ENCODE peak calls at places on chromosomes 6 and 20, in seven cellular contexts. One of them, this sample, is unnamed.

GRCh38 chr6:147106759-147107401 is 97.3 kb upstream of the STXBP5 start:
- DNase-seq in choroid plexus epithelial cell: peak
- DNase-seq in Peyer's patch: no peak
- DNase-seq in HFFc6: peak
- DNase-seq in HFF-Myc: no peak
- DNase-seq in cardiac muscle cell: no peak
- DNase-seq in lung: no peak
- DNase-seq in this sample: no peak

GRCh38 chr6:14235653-14236356 is 118.2 kb downstream of the CD83 start:
- DNase-seq in cardiac muscle cell: no peak
- DNase-seq in HFFc6: no peak
- DNase-seq in lung: no peak
- DNase-seq in choroid plexus epithelial cell: no peak
- DNase-seq in Peyer's patch: no peak
- DNase-seq in HFF-Myc: no peak
- DNase-seq in this sample: no peak

GRCh38 chr6:43442935-43443334 is 12.4 kb downstream of the DLK2 start:
- DNase-seq in lung: no peak
- DNase-seq in HFF-Myc: no peak
- DNase-seq in choroid plexus epithelial cell: no peak
- DNase-seq in HFFc6: no peak
- DNase-seq in Peyer's patch: no peak
- DNase-seq in cardiac muscle cell: no peak
- DNase-seq in this sample: no peak

GRCh38 chr6:150492941-150493340 is 106.7 kb upstream of the PLEKHG1 start:
- DNase-seq in lung: no peak
- DNase-seq in HFF-Myc: peak
- DNase-seq in Peyer's patch: no peak
- DNase-seq in choroid plexus epithelial cell: peak
- DNase-seq in cardiac muscle cell: no peak
- DNase-seq in HFFc6: no peak
- DNase-seq in this sample: no peak

GRCh38 chr6:683742-684440 is 9.0 kb downstream of the EXOC2 start:
- DNase-seq in choroid plexus epithelial cell: peak
- DNase-seq in HFF-Myc: peak
- DNase-seq in lung: no peak
- DNase-seq in Peyer's patch: no peak
- DNase-seq in cardiac muscle cell: peak
- DNase-seq in HFFc6: peak
- DNase-seq in this sample: peak

GRCh38 chr6:157911278-157911677 is 70.4 kb upstream of the SYNJ2 start:
- DNase-seq in HFF-Myc: no peak
- DNase-seq in lung: no peak
- DNase-seq in Peyer's patch: no peak
- DNase-seq in cardiac muscle cell: no peak
- DNase-seq in HFFc6: no peak
- DNase-seq in choroid plexus epithelial cell: no peak
- DNase-seq in this sample: no peak

GRCh38 chr6:131208787-131209186 is 73.5 kb downstream of the AKAP7 start:
- DNase-seq in Peyer's patch: no peak
- DNase-seq in cardiac muscle cell: no peak
- DNase-seq in lung: no peak
- DNase-seq in choroid plexus epithelial cell: no peak
- DNase-seq in HFF-Myc: no peak
- DNase-seq in HFFc6: no peak
- DNase-seq in this sample: no peak

GRCh38 chr6:85670573-85670972 is 27.9 kb upstream of the SYNCRIP start:
- DNase-seq in Peyer's patch: no peak
- DNase-seq in choroid plexus epithelial cell: peak
- DNase-seq in lung: no peak
- DNase-seq in HFF-Myc: no peak
- DNase-seq in cardiac muscle cell: no peak
- DNase-seq in HFFc6: peak
- DNase-seq in this sample: no peak

GRCh38 chr20:44183282-44183681 is 3.7 kb downstream of the JPH2 start:
- DNase-seq in lung: no peak
- DNase-seq in HFFc6: no peak
- DNase-seq in Peyer's patch: no peak
- DNase-seq in HFF-Myc: no peak
- DNase-seq in choroid plexus epithelial cell: no peak
- DNase-seq in cardiac muscle cell: peak
- DNase-seq in this sample: no peak

GRCh38 chr6:43088654-43089056 is 12.5 kb downstream of the PTK7 start:
- DNase-seq in Peyer's patch: no peak
- DNase-seq in HFFc6: no peak
- DNase-seq in cardiac muscle cell: no peak
- DNase-seq in choroid plexus epithelial cell: peak
- DNase-seq in lung: no peak
- DNase-seq in HFF-Myc: no peak
- DNase-seq in this sample: no peak

GRCh38 chr6:33301877-33302276 is 3.1 kb upstream of the RGL2 start:
- DNase-seq in HFF-Myc: no peak
- DNase-seq in Peyer's patch: no peak
- DNase-seq in cardiac muscle cell: no peak
- DNase-seq in choroid plexus epithelial cell: no peak
- DNase-seq in lung: no peak
- DNase-seq in HFFc6: no peak
- DNase-seq in this sample: no peak

GRCh38 chr20:45412653-45413052 is 3.3 kb upstream of the PIGT start:
- DNase-seq in lung: no peak
- DNase-seq in choroid plexus epithelial cell: no peak
- DNase-seq in cardiac muscle cell: no peak
- DNase-seq in HFF-Myc: no peak
- DNase-seq in Peyer's patch: no peak
- DNase-seq in HFFc6: no peak
- DNase-seq in this sample: no peak

GRCh38 chr6:132364675-132365074 is 36.6 kb downstream of the MOXD1 start:
- DNase-seq in cardiac muscle cell: peak
- DNase-seq in HFFc6: no peak
- DNase-seq in lung: no peak
- DNase-seq in HFF-Myc: no peak
- DNase-seq in Peyer's patch: no peak
- DNase-seq in choroid plexus epithelial cell: no peak
- DNase-seq in this sample: no peak

GRCh38 chr20:63968928-63969760 is 586 bp downstream of the ZNF512B start:
- DNase-seq in HFFc6: no peak
- DNase-seq in lung: no peak
- DNase-seq in cardiac muscle cell: peak
- DNase-seq in Peyer's patch: peak
- DNase-seq in HFF-Myc: no peak
- DNase-seq in choroid plexus epithelial cell: no peak
- DNase-seq in this sample: no peak

GRCh38 chr6:133947302-133947900 is 5.6 kb upstream of the TBPL1 start:
- DNase-seq in lung: no peak
- DNase-seq in cardiac muscle cell: no peak
- DNase-seq in HFF-Myc: no peak
- DNase-seq in HFFc6: no peak
- DNase-seq in Peyer's patch: no peak
- DNase-seq in choroid plexus epithelial cell: no peak
- DNase-seq in this sample: peak

GRCh38 chr6:133939778-133940667 is 13.0 kb upstream of the TBPL1 start:
- DNase-seq in cardiac muscle cell: no peak
- DNase-seq in HFF-Myc: no peak
- DNase-seq in lung: no peak
- DNase-seq in HFFc6: no peak
- DNase-seq in choroid plexus epithelial cell: no peak
- DNase-seq in Peyer's patch: no peak
- DNase-seq in this sample: no peak

GRCh38 chr6:133948472-133948871 is 4.6 kb upstream of the TBPL1 start:
- DNase-seq in lung: no peak
- DNase-seq in HFFc6: no peak
- DNase-seq in HFF-Myc: no peak
- DNase-seq in cardiac muscle cell: no peak
- DNase-seq in choroid plexus epithelial cell: no peak
- DNase-seq in Peyer's patch: no peak
- DNase-seq in this sample: no peak

DNA sequence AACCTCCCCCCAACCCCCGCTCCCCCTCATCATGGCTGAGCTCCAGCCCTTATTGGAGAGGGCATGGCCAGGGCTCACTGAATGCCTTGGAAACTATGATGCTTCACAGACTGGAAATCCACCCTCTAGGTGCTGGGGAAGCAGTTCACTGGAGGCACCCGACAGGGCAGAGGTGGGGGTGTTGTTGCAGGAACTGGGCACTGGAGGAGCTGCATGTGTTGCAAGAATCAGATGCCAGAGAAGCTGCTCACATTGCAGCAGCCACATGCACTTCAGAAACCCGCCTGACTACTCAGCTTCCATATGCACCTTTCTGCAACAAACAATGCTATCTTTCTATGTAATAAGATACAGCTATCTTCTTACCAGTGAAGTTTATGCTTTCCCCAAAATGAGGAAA is 7.9 kb upstream of the TBPL1 start:
- DNase-seq in cardiac muscle cell: no peak
- DNase-seq in choroid plexus epithelial cell: peak
- DNase-seq in HFF-Myc: no peak
- DNase-seq in Peyer's patch: no peak
- DNase-seq in lung: no peak
- DNase-seq in HFFc6: peak
- DNase-seq in this sample: no peak
- TF ChIP-seq CTCF in cardiac muscle cell: no peak
- TF ChIP-seq CTCF in choroid plexus epithelial cell: no peak
- TF ChIP-seq CTCF in HFF-Myc: no peak
- TF ChIP-seq CTCF in Peyer's patch: no peak
- TF ChIP-seq CTCF in lung: no peak
- TF ChIP-seq CTCF in HFFc6: peak
- TF ChIP-seq CTCF in this sample: no peak

DNA sequence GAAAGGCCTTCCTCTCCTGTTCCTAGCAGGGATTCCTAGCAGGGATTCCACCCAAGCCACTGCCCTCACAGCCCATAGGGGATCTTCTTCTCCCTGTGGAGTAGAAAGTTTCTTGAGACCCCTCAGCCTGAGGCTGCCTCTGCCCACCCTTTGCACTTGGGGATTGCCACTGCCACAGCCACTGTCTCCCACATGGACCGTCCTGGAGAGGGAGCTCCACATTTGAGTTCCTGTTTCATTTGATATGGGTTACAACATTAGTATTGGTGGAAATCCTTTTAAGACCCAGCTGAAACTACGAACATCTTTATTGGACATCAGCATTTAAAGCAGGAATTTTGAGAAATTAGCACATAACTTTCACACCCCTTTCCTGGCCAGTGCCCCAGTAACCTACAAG is 25.6 kb downstream of the HLA-G start:
- DNase-seq in lung: no peak
- DNase-seq in HFF-Myc: no peak
- DNase-seq in Peyer's patch: no peak
- DNase-seq in choroid plexus epithelial cell: peak
- DNase-seq in HFFc6: no peak
- DNase-seq in cardiac muscle cell: no peak
- DNase-seq in this sample: no peak
- TF ChIP-seq CTCF in lung: no peak
- TF ChIP-seq CTCF in HFF-Myc: no peak
- TF ChIP-seq CTCF in Peyer's patch: no peak
- TF ChIP-seq CTCF in choroid plexus epithelial cell: peak
- TF ChIP-seq CTCF in HFFc6: no peak
- TF ChIP-seq CTCF in cardiac muscle cell: no peak
- TF ChIP-seq CTCF in this sample: no peak

DNA sequence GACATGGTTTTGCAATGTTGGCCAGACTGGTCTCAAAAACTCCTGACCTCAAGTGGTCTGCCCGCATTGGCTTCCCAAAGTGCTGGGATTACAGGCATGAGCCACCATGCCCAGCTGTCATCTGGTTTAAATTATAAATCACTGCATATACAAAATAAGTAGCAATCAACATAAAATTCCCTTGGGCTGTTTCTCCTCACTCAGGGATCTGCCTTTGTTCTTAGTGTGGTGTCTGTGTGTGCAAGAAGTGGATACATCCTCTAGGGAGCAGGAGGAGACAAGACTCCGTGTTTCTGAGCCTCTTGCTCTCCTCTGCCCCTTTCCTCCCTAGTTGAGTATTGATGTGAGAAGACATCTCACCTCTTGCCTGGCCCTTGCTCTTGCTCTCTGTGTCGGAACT is 65.2 kb upstream of the ADGRF4 start:
- DNase-seq in HFFc6: no peak
- DNase-seq in HFF-Myc: no peak
- DNase-seq in cardiac muscle cell: peak
- DNase-seq in Peyer's patch: no peak
- DNase-seq in lung: no peak
- DNase-seq in choroid plexus epithelial cell: peak
- DNase-seq in this sample: no peak
- TF ChIP-seq CTCF in HFFc6: no peak
- TF ChIP-seq CTCF in HFF-Myc: no peak
- TF ChIP-seq CTCF in cardiac muscle cell: no peak
- TF ChIP-seq CTCF in Peyer's patch: peak
- TF ChIP-seq CTCF in lung: no peak
- TF ChIP-seq CTCF in choroid plexus epithelial cell: peak
- TF ChIP-seq CTCF in this sample: no peak

DNA sequence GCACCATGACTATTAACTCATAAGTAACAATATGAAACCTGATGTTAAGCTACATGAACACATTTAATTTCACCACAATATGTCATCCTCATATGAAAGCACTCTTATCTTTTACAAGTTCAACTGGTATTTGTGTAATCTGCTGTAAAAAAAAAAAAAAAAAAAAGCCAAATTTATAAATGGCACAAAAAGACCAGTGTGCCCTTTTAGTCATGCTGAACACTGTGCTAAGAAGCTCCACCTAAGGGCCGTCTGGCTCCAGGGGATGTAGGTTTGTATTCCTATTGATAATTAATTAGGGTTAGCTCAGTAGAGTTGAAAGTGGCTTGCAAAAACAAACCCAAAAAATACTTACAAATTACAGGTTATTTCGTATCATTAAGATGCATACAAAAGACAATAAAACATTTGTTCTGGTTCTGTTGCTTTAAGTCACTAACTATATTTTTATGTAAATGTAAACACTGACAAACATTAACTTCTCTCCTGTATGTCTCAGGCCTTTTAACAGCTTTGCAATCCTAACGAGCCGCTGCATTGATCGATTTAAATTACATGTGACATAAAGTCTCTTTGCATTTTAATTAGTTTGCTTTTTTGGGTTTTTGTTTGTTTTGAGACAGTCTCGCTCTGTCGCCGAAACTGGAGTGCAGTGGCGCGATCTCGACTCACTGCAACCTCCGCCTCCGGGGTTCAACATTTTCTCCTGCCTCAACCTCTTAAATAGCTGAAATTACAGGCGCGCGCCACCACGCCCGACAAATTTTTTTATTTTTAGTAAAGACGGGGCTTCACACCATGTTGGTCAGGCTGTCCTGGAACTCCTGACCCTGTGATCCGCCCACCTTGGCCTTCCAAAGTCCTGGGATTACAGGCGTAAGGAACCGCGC is 110.8 kb downstream of the HFE start:
- DNase-seq in choroid plexus epithelial cell: peak
- DNase-seq in Peyer's patch: peak
- DNase-seq in cardiac muscle cell: peak
- DNase-seq in HFF-Myc: no peak
- DNase-seq in HFFc6: peak
- DNase-seq in lung: no peak
- DNase-seq in this sample: peak
- TF ChIP-seq CTCF in choroid plexus epithelial cell: peak
- TF ChIP-seq CTCF in Peyer's patch: no peak
- TF ChIP-seq CTCF in cardiac muscle cell: no peak
- TF ChIP-seq CTCF in HFF-Myc: no peak
- TF ChIP-seq CTCF in HFFc6: no peak
- TF ChIP-seq CTCF in lung: no peak
- TF ChIP-seq CTCF in this sample: no peak

This sample was measured in colonic mucosa.